ENCODE peak calls at places on chromosomes 2 and 18, in five cellular contexts. B, N, V, F and M are unnamed samples.

GRCh38 chr2:84495539-84496146 is 20.7 kb upstream of the DNAH6 start:
- DNase-seq in B (no peak), N (no peak), V (no peak), F (no peak), M (peak; percentile 40)

GRCh38 chr2:219142329-219142728 is 18.3 kb downstream of the NHEJ1 start:
- DNase-seq in B (no peak), N (peak; percentile 60), V (no peak), F (peak; percentile 58), M (no peak)

GRCh38 chr18:48818329-48819254 is 132.2 kb downstream of the SMAD7 start:
- DNase-seq in B (peak; percentile 10), N (peak; percentile 30), V (peak; percentile 49), F (no peak), M (no peak)

GRCh38 chr2:231052494-231053451 is 3.9 kb upstream of the PSMD1 start:
- DNase-seq in B (peak; percentile 91), N (peak; percentile 86), V (peak; percentile 97), F (peak; percentile 55), M (peak; percentile 68)

GRCh38 chr18:13191779-13192178 is 26.8 kb upstream of the LDLRAD4 start:
- DNase-seq in B (no peak), N (no peak), V (no peak), F (no peak), M (no peak)

GRCh38 chr2:142870516-142870915 is 6.9 kb upstream of the KYNU start:
- DNase-seq in B (no peak), N (no peak), V (no peak), F (no peak), M (no peak)

GRCh38 chr2:200742426-200742825 is 69.3 kb upstream of the BZW1 start:
- DNase-seq in B (peak; percentile 57), N (peak; percentile 84), V (no peak), F (no peak), M (no peak)

GRCh38 chr2:142536964-142537363 is 340.5 kb upstream of the KYNU start:
- DNase-seq in B (no peak), N (no peak), V (no peak), F (no peak), M (no peak)

GRCh38 chr2:24926602-24927252 is 6.7 kb upstream of the ADCY3 start:
- DNase-seq in B (peak; percentile 65), N (peak; percentile 88), V (peak; percentile 81), F (peak; percentile 40), M (no peak)

GRCh38 chr18:8519102-8519501 is 90.1 kb upstream of the RAB12 start:
- DNase-seq in B (no peak), N (no peak), V (no peak), F (no peak), M (no peak)

GRCh38 chr2:46967990-46968647 is 52.5 kb upstream of the MCFD2 start:
- DNase-seq in B (peak; percentile 85), N (peak; percentile 89), V (no peak), F (peak; percentile 85), M (peak; percentile 74)

GRCh38 chr18:12238861-12239260 is 15.3 kb upstream of the CIDEA start:
- DNase-seq in B (no peak), N (no peak), V (no peak), F (no peak), M (peak; percentile 37)

GRCh38 chr2:16140771-16141640 is 200.7 kb downstream of the MYCN start:
- DNase-seq in B (no peak), N (no peak), V (no peak), F (no peak), M (no peak)

GRCh38 chr2:96760986-96761832 is 507 bp downstream of the CNNM4 start:
- DNase-seq in B (peak; percentile 72), N (no peak), V (peak; percentile 91), F (peak; percentile 39), M (peak; percentile 15)

GRCh38 chr18:68519341-68519740 is 195.6 kb downstream of the TMX3 start:
- DNase-seq in B (no peak), N (no peak), V (no peak), F (no peak), M (peak; percentile 41)

GRCh38 chr2:162574615-162575452 is 230.9 kb downstream of the GCA start:
- DNase-seq in B (no peak), N (no peak), V (no peak), F (no peak), M (no peak)

GRCh38 chr2:180969124-180969523 is 11.3 kb upstream of the UBE2E3 start:
- DNase-seq in B (no peak), N (no peak), V (no peak), F (no peak), M (no peak)

GRCh38 chr2:57396364-57397098 is 650.1 kb upstream of the VRK2 start:
- DNase-seq in B (no peak), N (no peak), V (no peak), F (no peak), M (no peak)

GRCh38 chr2:229376866-229377265 is 105.8 kb upstream of the PID1 start:
- DNase-seq in B (no peak), N (no peak), V (no peak), F (no peak), M (no peak)

GRCh38 chr2:230974096-230974913 is 21.6 kb upstream of the SPATA3 start:
- DNase-seq in B (no peak), N (no peak), V (no peak), F (no peak), M (peak; percentile 92)

GRCh38 chr18:47978603-47979002 is 48.1 kb upstream of the SMAD2 start:
- DNase-seq in B (no peak), N (no peak), V (no peak), F (no peak), M (no peak)

GRCh38 chr2:148065936-148066335 is 45.0 kb downstream of the MBD5 start:
- DNase-seq in B (no peak), N (no peak), V (no peak), F (no peak), M (no peak)

GRCh38 chr2:159322419-159322818 is 35.9 kb upstream of the WDSUB1 start:
- DNase-seq in B (no peak), N (no peak), V (no peak), F (no peak), M (no peak)

GRCh38 chr2:109545828-109546713 is 67.7 kb downstream of the SEPTIN10 start:
- DNase-seq in B (peak; percentile 56), N (peak; percentile 75), V (no peak), F (peak; percentile 34), M (peak; percentile 61)

GRCh38 chr18:32777049-32777448 is 4.2 kb upstream of the KLHL14 start:
- DNase-seq in B (no peak), N (no peak), V (no peak), F (no peak), M (no peak)

GRCh38 chr18:35489913-35490490 is 7.8 kb downstream of the INO80C start:
- DNase-seq in B (no peak), N (no peak), V (no peak), F (no peak), M (no peak)

GRCh38 chr18:3383381-3383915 is 66.5 kb upstream of the TGIF1 start:
- DNase-seq in B (no peak), N (no peak), V (no peak), F (no peak), M (no peak)

GRCh38 chr2:84906108-84906899 is 848 bp downstream of the TMSB10 start:
- DNase-seq in B (peak; percentile 79), N (peak; percentile 53), V (peak; percentile 93), F (no peak), M (no peak)

GRCh38 chr18:9642799-9643445 is 28.6 kb upstream of the PPP4R1 start:
- DNase-seq in B (no peak), N (no peak), V (no peak), F (no peak), M (peak; percentile 37)

GRCh38 chr18:58264846-58265245 is 220.8 kb downstream of the NEDD4L start:
- DNase-seq in B (no peak), N (no peak), V (no peak), F (no peak), M (no peak)

GRCh38 chr2:230170532-230170931 is 49.3 kb downstream of the SP110 start:
- DNase-seq in B (no peak), N (no peak), V (no peak), F (no peak), M (peak; percentile 12)

DNA sequence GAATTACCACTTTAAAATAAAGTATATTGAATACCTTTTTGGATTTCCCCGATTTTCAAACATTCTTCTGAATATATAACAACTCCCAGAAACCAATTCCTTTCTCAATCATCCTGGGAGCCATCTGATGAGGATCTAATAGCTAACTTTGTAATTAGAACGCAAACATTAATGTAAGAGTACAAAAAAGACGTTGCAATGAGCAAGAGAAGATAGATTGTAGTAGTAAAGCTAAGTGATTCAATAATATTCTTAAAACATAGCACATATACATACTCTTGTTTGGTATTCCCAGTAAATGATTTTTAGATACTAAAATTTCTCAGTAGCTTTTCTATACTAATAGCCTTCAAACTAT is 1.1 kb downstream of the ABCA12 start:
- DNase-seq in B (no peak), N (no peak), V (no peak), F (no peak), M (no peak)
- H3K4me3 ChIP-seq in B (no peak overlapping the region), N (no peak overlapping the region), V (no peak overlapping the region), F (no peak overlapping the region), M (no peak overlapping the region)

DNA sequence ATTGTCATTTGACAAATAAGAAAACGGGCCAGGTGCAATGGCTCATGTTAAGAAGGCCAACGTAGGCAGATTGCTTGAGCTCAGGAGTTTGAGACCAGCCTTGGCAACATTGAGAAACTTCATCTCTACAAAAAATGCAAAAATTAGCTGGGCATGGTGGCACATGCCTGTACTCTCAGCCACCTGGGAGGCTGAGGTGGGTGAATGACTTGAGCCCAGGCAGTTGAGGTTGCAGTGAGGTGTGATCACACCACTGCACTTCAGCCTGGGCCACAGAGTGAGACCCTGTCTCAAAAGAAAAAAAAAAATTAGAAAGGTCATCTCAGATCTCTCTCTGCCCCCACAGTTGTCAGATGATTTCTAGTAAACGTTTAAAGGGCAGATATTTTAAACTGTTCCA is 4.4 kb downstream of the SESTD1 start:
- DNase-seq in B (no peak), N (no peak), V (no peak), F (no peak), M (no peak)
- H3K27ac ChIP-seq in B (no peak overlapping the region), N (no peak overlapping the region), V (no peak overlapping the region), F (no peak overlapping the region), M (no peak overlapping the region)

GRCh38 chr2:120344991-120345975 is 653 bp upstream of the INHBB start:
- DNase-seq in B (no peak), N (peak; percentile 55), V (peak; percentile 82), F (no peak), M (no peak)
- H3K4me3 ChIP-seq in B (peak overlapping the region; percentile 57), N (peak overlapping the region; percentile 72), V (peak overlapping the region; percentile 52), F (peak overlapping the region; percentile 95), M (peak overlapping the region; percentile 37)

GRCh38 chr2:60485055-60485454 is 68.4 kb downstream of the BCL11A start:
- DNase-seq in B (no peak), N (no peak), V (no peak), F (no peak), M (no peak)

GRCh38 chr2:60485550-60485949 is 67.9 kb downstream of the BCL11A start:
- DNase-seq in B (no peak), N (no peak), V (no peak), F (no peak), M (no peak)

GRCh38 chr2:60484080-60484737 is 69.2 kb downstream of the BCL11A start:
- DNase-seq in B (no peak), N (no peak), V (no peak), F (no peak), M (peak; percentile 79)

GRCh38 chr2:60488291-60488690 is 65.2 kb downstream of the BCL11A start:
- DNase-seq in B (no peak), N (no peak), V (no peak), F (no peak), M (no peak)

DNA sequence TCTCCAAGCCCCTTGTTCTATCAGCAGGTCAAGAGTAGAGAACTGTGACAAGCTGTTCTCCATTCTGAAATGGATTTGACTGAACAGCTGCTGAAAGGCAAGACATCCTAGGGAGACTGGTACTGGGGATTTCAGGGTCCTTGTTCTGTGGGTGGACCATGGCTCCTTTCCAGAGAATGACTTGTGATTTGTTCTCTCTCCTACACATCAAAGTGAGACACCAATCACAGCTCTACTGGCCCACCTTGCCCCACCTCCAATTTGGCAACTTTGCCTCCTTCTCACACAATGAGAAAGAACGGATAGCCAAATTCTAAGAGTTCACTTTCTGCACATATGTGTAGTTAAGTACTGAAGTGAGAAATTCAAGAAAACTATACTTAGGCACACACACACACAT is 67.4 kb downstream of the BCL11A start:
- DNase-seq in B (no peak), N (no peak), V (no peak), F (no peak), M (no peak)
- H3K27ac ChIP-seq in B (no peak overlapping the region), N (no peak overlapping the region), V (peak overlapping the region; percentile 36), F (no peak overlapping the region), M (no peak overlapping the region)